ENCODE peak calls at places on chromosomes 5 and 9, in seven cellular contexts. C is PC-9, W is lung, B is IMR-90, A is foreskin fibroblast, G is cardiac fibroblast, E is heart right ventricle. S is an unnamed sample.

GRCh38 chr5:17094830-17095229 is 122.6 kb upstream of the BASP1 start:
- DNase-seq in G (no peak), W (no peak), B (peak), A (no peak), C (no peak), E (no peak), S (no peak)

GRCh38 chr5:1732238-1732880 is 67.3 kb downstream of the MRPL36 start:
- DNase-seq in E (no peak), W (no peak), C (no peak), G (no peak), A (no peak), B (no peak), S (peak)

GRCh38 chr5:121366515-121366914 is 485.2 kb upstream of the FTMT start:
- DNase-seq in A (peak), G (peak), C (peak), W (no peak), B (peak), E (no peak), S (no peak)

GRCh38 chr9:112890106-112891081 is at the start of gene SLC46A2:
- DNase-seq in C (no peak), E (peak), G (no peak), W (peak), B (no peak), A (peak), S (no peak)

GRCh38 chr9:21317956-21318923 is 13.1 kb upstream of the IFNA5 start:
- DNase-seq in C (no peak), W (no peak), A (peak), G (peak), E (no peak), B (peak), S (peak)

GRCh38 chr5:123472150-123472549 is 39.8 kb upstream of the CSNK1G3 start:
- DNase-seq in G (no peak), W (no peak), E (no peak), A (no peak), B (no peak), C (no peak), S (no peak)

GRCh38 chr9:16626577-16627130 is 243.8 kb downstream of the BNC2 start:
- DNase-seq in E (no peak), G (peak), C (peak), B (peak), A (peak), W (no peak), S (no peak)

GRCh38 chr5:3481175-3481574 is 114.5 kb upstream of the IRX1 start:
- DNase-seq in C (no peak), B (no peak), W (no peak), G (no peak), E (no peak), A (no peak), S (no peak)

GRCh38 chr9:96453625-96454024 is 3.7 kb downstream of the HABP4 start:
- DNase-seq in A (peak), G (peak), W (no peak), C (no peak), E (no peak), B (peak), S (no peak)

GRCh38 chr5:149177911-149178565 is 36.7 kb downstream of the ABLIM3 start:
- DNase-seq in B (peak), E (no peak), C (no peak), W (no peak), A (no peak), G (no peak), S (no peak)

GRCh38 chr5:134543820-134544692 is 18.6 kb downstream of the JADE2 start:
- DNase-seq in G (no peak), W (no peak), B (no peak), E (no peak), A (no peak), C (no peak), S (no peak)

GRCh38 chr5:159638954-159639559 is 277.2 kb upstream of the ADRA1B start:
- DNase-seq in W (no peak), A (no peak), C (no peak), G (peak), B (peak), E (no peak), S (no peak)

GRCh38 chr5:66223637-66224036 is 79.5 kb downstream of the SREK1 start:
- DNase-seq in W (no peak), E (no peak), A (no peak), B (no peak), C (no peak), G (peak), S (no peak)

GRCh38 chr9:132032584-132032945 is 47.1 kb downstream of the MED27 start:
- DNase-seq in W (peak), B (no peak), A (no peak), G (no peak), E (no peak), C (no peak), S (no peak)

GRCh38 chr5:140594169-140594568 is 29.5 kb downstream of the SLC35A4 start:
- DNase-seq in C (no peak), G (no peak), E (no peak), W (no peak), B (no peak), A (no peak), S (no peak)

GRCh38 chr5:33527696-33528095 is 86.9 kb downstream of the TARS1 start:
- DNase-seq in C (no peak), A (no peak), G (no peak), E (no peak), B (no peak), W (no peak), S (no peak)

GRCh38 chr5:14062178-14062577 is 81.0 kb upstream of the TRIO start:
- DNase-seq in E (no peak), G (peak), A (peak), W (no peak), C (no peak), B (no peak), S (no peak)
- TF ChIP-seq CTCF in E (no peak), G (no peak), A (no peak), W (no peak), C (no peak), B (no peak), S (no peak)

DNA sequence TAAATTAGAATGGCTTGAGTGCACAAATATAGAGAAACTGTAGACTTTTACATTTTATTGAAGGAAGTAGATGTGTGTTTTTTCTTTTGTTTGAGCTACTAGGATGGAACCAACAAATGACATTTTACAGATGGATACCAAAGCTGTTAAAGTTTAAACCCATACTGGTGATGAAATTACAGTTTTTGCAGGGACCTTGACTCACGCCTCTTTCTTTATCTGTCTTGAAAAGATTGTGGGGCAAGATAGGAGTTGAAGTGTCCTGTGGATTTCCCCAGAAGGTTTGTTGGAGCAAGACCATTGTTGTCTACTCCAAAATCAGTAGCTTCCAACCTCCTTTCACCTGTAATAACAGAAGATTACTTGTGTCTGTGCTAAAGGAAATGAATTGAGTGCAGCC is 4.0 kb upstream of the C5orf63 start:
- DNase-seq in A (no peak), C (no peak), G (no peak), B (no peak), E (no peak), W (no peak), S (no peak)
- TF ChIP-seq CTCF in A (no peak), C (no peak), G (no peak), B (no peak), E (no peak), W (no peak), S (no peak)

DNA sequence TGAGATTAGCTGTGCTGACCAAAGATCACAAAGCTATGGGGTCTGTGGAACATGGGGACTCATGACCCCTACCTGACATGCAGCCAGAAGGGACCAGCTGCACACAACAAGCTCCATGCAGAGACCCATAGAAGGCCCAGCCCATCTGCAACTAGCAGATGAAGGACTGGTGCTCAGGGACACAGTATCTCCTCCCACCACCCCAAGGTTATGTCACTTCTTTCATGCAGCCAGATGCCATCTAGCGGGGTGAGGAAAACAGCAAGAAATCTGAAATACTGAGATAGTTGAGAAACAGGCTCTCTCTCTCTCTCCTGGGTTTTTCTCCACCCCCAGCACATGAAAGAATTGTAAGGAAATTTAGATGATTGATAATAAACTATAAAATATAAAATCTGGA is 161.3 kb upstream of the DAPK1 start:
- DNase-seq in G (no peak), B (no peak), W (no peak), A (peak), C (no peak), E (no peak), S (no peak)
- TF ChIP-seq CTCF in G (peak), B (no peak), W (no peak), A (no peak), C (no peak), E (no peak), S (no peak)

GRCh38 chr5:150272531-150272930 is 17.0 kb downstream of the CAMK2A start:
- DNase-seq in G (peak), B (peak), C (peak), W (no peak), A (peak), E (no peak), S (no peak)
- TF ChIP-seq CTCF in G (peak), B (peak), C (peak), W (peak), A (peak), E (no peak), S (peak)

S was measured in dorsolateral prefrontal cortex.